ENCODE peak calls at places on chromosomes 1 and 21, in nine cellular contexts. L, O, J, M, X, Z, N, H and T are unnamed samples.

GRCh38 chr1:113780363-113781146 is 21.3 kb upstream of the PHTF1 start:
- DNase-seq in L (no peak), O (no peak), J (peak; percentile 9), M (no peak), X (no peak), Z (peak; percentile 24), N (no peak), H (no peak), T (no peak)

GRCh38 chr1:186626533-186626932 is 53.7 kb downstream of the PTGS2 start:
- DNase-seq in L (no peak), O (no peak), J (no peak), M (no peak), X (no peak), Z (no peak), N (no peak), H (no peak), T (no peak)

GRCh38 chr1:205294175-205294913 is 27.2 kb downstream of the NUAK2 start:
- DNase-seq in L (peak; percentile 97), O (no peak), J (no peak), M (peak; percentile 78), X (peak; percentile 75), Z (no peak), N (no peak), H (no peak), T (no peak)

GRCh38 chr1:226064816-226065248 is 2.3 kb downstream of the H3-3A start:
- DNase-seq in L (peak; percentile 89), O (no peak), J (peak; percentile 50), M (no peak), X (peak; percentile 41), Z (peak; percentile 55), N (peak; percentile 63), H (no peak), T (no peak)

GRCh38 chr1:29379438-29380073 is 143.2 kb downstream of the PTPRU start:
- DNase-seq in L (peak; percentile 44), O (no peak), J (no peak), M (no peak), X (no peak), Z (no peak), N (no peak), H (no peak), T (no peak)

GRCh38 chr1:234912541-234913312 is 215.9 kb downstream of the TOMM20 start:
- DNase-seq in L (no peak), O (no peak), J (peak; percentile 11), M (no peak), X (no peak), Z (no peak), N (no peak), H (peak; percentile 66), T (no peak)

GRCh38 chr1:53878492-53879105 is 11.0 kb downstream of the YIPF1 start:
- DNase-seq in L (peak; percentile 59), O (no peak), J (peak; percentile 20), M (no peak), X (no peak), Z (no peak), N (no peak), H (no peak), T (peak; percentile 17)

GRCh38 chr1:199157494-199157893 is 518.7 kb downstream of the PTPRC start:
- DNase-seq in L (peak; percentile 54), O (no peak), J (no peak), M (no peak), X (no peak), Z (no peak), N (no peak), H (no peak), T (no peak)

GRCh38 chr1:17168480-17168878 is 36.4 kb upstream of the PADI1 start:
- DNase-seq in L (peak; percentile 53), O (no peak), J (no peak), M (peak; percentile 89), X (peak; percentile 41), Z (no peak), N (no peak), H (no peak), T (no peak)

GRCh38 chr21:46124926-46125845 is 27.3 kb downstream of the COL6A2 start:
- DNase-seq in L (no peak), O (no peak), J (no peak), M (no peak), X (no peak), Z (no peak), N (peak; percentile 1), H (peak; percentile 64), T (no peak)

GRCh38 chr1:59057211-59057694 is 239.6 kb upstream of the FGGY start:
- DNase-seq in L (peak; percentile 77), O (peak; percentile 80), J (no peak), M (peak; percentile 88), X (peak; percentile 20), Z (no peak), N (no peak), H (peak; percentile 92), T (no peak)